ENCODE peak calls at places on chromosomes 6 and 20, in eight cellular contexts. O is amniotic stem cell; V is naive thymus-derived CD8-positive, alpha-beta T cell; G is fibroblast of mammary gland; U is GM23248; W is right lobe of liver; X is AML-193; Z is fibroblast of lung. C is an unnamed sample.
A peak's percentile ranks its signal among the peaks of the same experiment; 100 is the strongest.

GRCh38 chr20:64056889-64057627 is 5.9 kb upstream of the TCEA2 start:
- DNase-seq in O (no peak), V (no peak), G (no peak), U (no peak), W (no peak), X (no peak), Z (no peak), C (no peak)

GRCh38 chr20:13259921-13260320 is 38.8 kb downstream of the ISM1 start:
- DNase-seq in O (no peak), V (no peak), G (no peak), U (no peak), W (no peak), X (no peak), Z (no peak), C (no peak)

GRCh38 chr6:106273087-106273486 is 52.5 kb downstream of the ATG5 start:
- DNase-seq in O (no peak), V (no peak), G (no peak), U (no peak), W (no peak), X (no peak), Z (no peak), C (no peak)

GRCh38 chr20:1868856-1869255 is 26.4 kb upstream of the SIRPA start:
- DNase-seq in O (no peak), V (no peak), G (peak; percentile 61), U (peak; percentile 74), W (no peak), X (no peak), Z (peak; percentile 66), C (peak; percentile 31)

GRCh38 chr20:59777814-59778575 is 155.4 kb downstream of the SYCP2 start:
- DNase-seq in O (no peak), V (no peak), G (no peak), U (no peak), W (peak; percentile 27), X (no peak), Z (no peak), C (no peak)

GRCh38 chr20:54475334-54476287 is at the start of gene DOK5:
- DNase-seq in O (no peak), V (no peak), G (peak; percentile 18), U (peak; percentile 71), W (no peak), X (no peak), Z (peak; percentile 72), C (peak; percentile 9)

GRCh38 chr6:96743496-96743895 is 93.8 kb downstream of the GPR63 start:
- DNase-seq in O (no peak), V (no peak), G (peak; percentile 0), U (no peak), W (no peak), X (no peak), Z (peak; percentile 5), C (peak; percentile 10)

GRCh38 chr6:168232989-168233874 is 86.3 kb downstream of the DACT2 start:
- DNase-seq in O (no peak), V (no peak), G (no peak), U (no peak), W (no peak), X (no peak), Z (no peak), C (no peak)

GRCh38 chr20:10047427-10047826 is 12.6 kb downstream of the ANKEF1 start:
- DNase-seq in O (no peak), V (no peak), G (peak; percentile 11), U (peak; percentile 4), W (no peak), X (no peak), Z (peak; percentile 17), C (no peak)

GRCh38 chr20:63519765-63520593 is 586 bp upstream of the PPDPF start:
- DNase-seq in O (no peak), V (peak; percentile 72), G (no peak), U (peak; percentile 74), W (peak; percentile 67), X (no peak), Z (peak; percentile 49), C (peak; percentile 34)

GRCh38 chr20:38203337-38204003 is 38.4 kb upstream of the TGM2 start:
- DNase-seq in O (no peak), V (no peak), G (no peak), U (no peak), W (peak; percentile 32), X (no peak), Z (no peak), C (no peak)

GRCh38 chr20:23497458-23498026 is 6.6 kb downstream of the CST8 start:
- DNase-seq in O (no peak), V (no peak), G (no peak), U (no peak), W (no peak), X (no peak), Z (no peak), C (no peak)

GRCh38 chr6:144150673-144151009 is 324 bp downstream of the STX11 start:
- DNase-seq in O (no peak), V (peak; percentile 16), G (peak; percentile 21), U (peak; percentile 56), W (no peak), X (no peak), Z (peak; percentile 34), C (no peak)

GRCh38 chr6:97669191-97669651 is 386.2 kb upstream of the MMS22L start:
- DNase-seq in O (no peak), V (no peak), G (no peak), U (peak; percentile 46), W (no peak), X (no peak), Z (peak; percentile 49), C (peak; percentile 31)

GRCh38 chr20:3730803-3731370 is 1.6 kb upstream of the HSPA12B start:
- DNase-seq in O (no peak), V (no peak), G (no peak), U (peak; percentile 10), W (no peak), X (no peak), Z (no peak), C (no peak)

GRCh38 chr6:127808118-127808517 is 92.7 kb downstream of the THEMIS start:
- DNase-seq in O (no peak), V (no peak), G (no peak), U (no peak), W (no peak), X (no peak), Z (no peak), C (no peak)

GRCh38 chr20:43540673-43541060 is 18.2 kb upstream of the SGK2 start:
- DNase-seq in O (no peak), V (no peak), G (no peak), U (no peak), W (no peak), X (no peak), Z (no peak), C (no peak)

GRCh38 chr6:167827062-167827587 is 414 bp downstream of the AFDN start:
- DNase-seq in O (no peak), V (no peak), G (no peak), U (peak; percentile 72), W (peak; percentile 54), X (no peak), Z (peak; percentile 17), C (no peak)

GRCh38 chr6:154508573-154509375 is 1.7 kb downstream of the CNKSR3 start:
- DNase-seq in O (no peak), V (no peak), G (peak; percentile 33), U (peak; percentile 26), W (no peak), X (no peak), Z (peak; percentile 39), C (no peak)

GRCh38 chr6:45442716-45443115 is 65.0 kb upstream of the SUPT3H start:
- DNase-seq in O (no peak), V (no peak), G (no peak), U (no peak), W (no peak), X (no peak), Z (no peak), C (no peak)

GRCh38 chr6:56509031-56509430 is 133.7 kb downstream of the DST start:
- DNase-seq in O (no peak), V (no peak), G (no peak), U (no peak), W (no peak), X (no peak), Z (peak; percentile 64), C (no peak)

GRCh38 chr20:59948828-59949720 is 8.9 kb downstream of the FAM217B start:
- DNase-seq in O (peak; percentile 30), V (peak; percentile 39), G (peak; percentile 70), U (peak; percentile 80), W (no peak), X (peak; percentile 60), Z (peak; percentile 43), C (peak; percentile 60)

GRCh38 chr6:150072201-150072600 is 3.3 kb upstream of the ULBP3 start:
- DNase-seq in O (no peak), V (no peak), G (peak; percentile 56), U (peak; percentile 89), W (no peak), X (no peak), Z (peak; percentile 54), C (peak; percentile 13)

GRCh38 chr6:117444600-117444999 is 18.9 kb upstream of the ROS1 start:
- DNase-seq in O (no peak), V (no peak), G (peak; percentile 91), U (peak; percentile 80), W (no peak), X (no peak), Z (peak; percentile 53), C (peak; percentile 91)

GRCh38 chr20:14264869-14265268 is 72.5 kb downstream of the FLRT3 start:
- DNase-seq in O (peak; percentile 3), V (no peak), G (peak; percentile 53), U (peak; percentile 63), W (no peak), X (no peak), Z (peak; percentile 21), C (peak; percentile 14)

GRCh38 chr20:2476742-2477615 is 6.4 kb upstream of the SNRPB start:
- DNase-seq in O (no peak), V (no peak), G (no peak), U (no peak), W (no peak), X (no peak), Z (no peak), C (no peak)

GRCh38 chr6:66396549-66396948 is 689.5 kb upstream of the EYS start:
- DNase-seq in O (no peak), V (no peak), G (no peak), U (no peak), W (no peak), X (no peak), Z (no peak), C (no peak)

GRCh38 chr6:149888113-149888512 is 9.8 kb downstream of the RAET1E start:
- DNase-seq in O (no peak), V (no peak), G (no peak), U (no peak), W (no peak), X (no peak), Z (no peak), C (no peak)

GRCh38 chr20:44714701-44715494 is at the start of gene CCN5:
- DNase-seq in O (no peak), V (no peak), G (peak; percentile 85), U (peak; percentile 95), W (peak; percentile 79), X (no peak), Z (peak; percentile 76), C (peak; percentile 78)

GRCh38 chr6:20377623-20378265 is 23.9 kb upstream of the E2F3 start:
- DNase-seq in O (peak; percentile 20), V (no peak), G (peak; percentile 40), U (peak; percentile 55), W (no peak), X (no peak), Z (peak; percentile 87), C (peak; percentile 88)

GRCh38 chr20:31923388-31924271 is 28.2 kb downstream of the PDRG1 start:
- DNase-seq in O (no peak), V (no peak), G (no peak), U (peak; percentile 14), W (no peak), X (no peak), Z (no peak), C (no peak)

GRCh38 chr20:34522969-34523871 is 7.0 kb downstream of the DYNLRB1 start:
- DNase-seq in O (no peak), V (peak; percentile 42), G (peak; percentile 59), U (peak; percentile 72), W (no peak), X (peak; percentile 29), Z (peak; percentile 50), C (peak; percentile 71)

GRCh38 chr6:21133902-21134301 is 459.6 kb upstream of the SOX4 start:
- DNase-seq in O (no peak), V (no peak), G (no peak), U (no peak), W (no peak), X (no peak), Z (no peak), C (no peak)

GRCh38 chr6:51569594-51569993 is 517.8 kb downstream of the PKHD1 start:
- DNase-seq in O (no peak), V (no peak), G (no peak), U (no peak), W (no peak), X (no peak), Z (no peak), C (no peak)

C was measured in iris pigment epithelial cell.